ENCODE peak calls at places on chromosomes 6 and 20, in ten cellular contexts. One of them, this sample, is unnamed.

GRCh38 chr20:17570347-17571152 is 675 bp downstream of the DSTN start:
- DNase-seq in uterus: peak; percentile 60
- DNase-seq in sigmoid colon: peak; percentile 80
- DNase-seq in MM.1S: peak; percentile 37
- DNase-seq in CD8-positive, alpha-beta T cell: peak; percentile 3
- DNase-seq in PC-3: peak; percentile 49
- DNase-seq in esophagus squamous epithelium: no peak
- DNase-seq in body of pancreas: peak; percentile 77
- DNase-seq in thoracic aorta: no peak
- DNase-seq in fibroblast of lung: peak; percentile 49
- DNase-seq in this sample: peak; percentile 55

GRCh38 chr6:166317261-166318212 is 9.3 kb upstream of the PRR18 start:
- DNase-seq in fibroblast of lung: no peak
- DNase-seq in thoracic aorta: no peak
- DNase-seq in PC-3: no peak
- DNase-seq in body of pancreas: no peak
- DNase-seq in esophagus squamous epithelium: no peak
- DNase-seq in CD8-positive, alpha-beta T cell: no peak
- DNase-seq in sigmoid colon: no peak
- DNase-seq in MM.1S: no peak
- DNase-seq in uterus: no peak
- DNase-seq in this sample: no peak

GRCh38 chr6:160030103-160030502 is 61.2 kb downstream of the IGF2R start:
- DNase-seq in sigmoid colon: peak; percentile 91
- DNase-seq in CD8-positive, alpha-beta T cell: no peak
- DNase-seq in thoracic aorta: peak; percentile 62
- DNase-seq in fibroblast of lung: peak; percentile 97
- DNase-seq in MM.1S: no peak
- DNase-seq in PC-3: peak; percentile 91
- DNase-seq in uterus: peak; percentile 85
- DNase-seq in esophagus squamous epithelium: no peak
- DNase-seq in body of pancreas: peak; percentile 86
- DNase-seq in this sample: peak; percentile 96

GRCh38 chr6:104599821-104600658 is 259.7 kb downstream of the HACE1 start:
- DNase-seq in thoracic aorta: no peak
- DNase-seq in body of pancreas: no peak
- DNase-seq in fibroblast of lung: peak; percentile 35
- DNase-seq in MM.1S: no peak
- DNase-seq in CD8-positive, alpha-beta T cell: no peak
- DNase-seq in esophagus squamous epithelium: no peak
- DNase-seq in sigmoid colon: no peak
- DNase-seq in uterus: no peak
- DNase-seq in PC-3: peak; percentile 34
- DNase-seq in this sample: peak; percentile 19

GRCh38 chr20:36815454-36816091 is 42.0 kb upstream of the DSN1 start:
- DNase-seq in esophagus squamous epithelium: no peak
- DNase-seq in MM.1S: no peak
- DNase-seq in body of pancreas: no peak
- DNase-seq in thoracic aorta: no peak
- DNase-seq in PC-3: no peak
- DNase-seq in sigmoid colon: no peak
- DNase-seq in CD8-positive, alpha-beta T cell: no peak
- DNase-seq in fibroblast of lung: no peak
- DNase-seq in uterus: no peak
- DNase-seq in this sample: no peak

GRCh38 chr6:16950825-16951495 is 150.9 kb upstream of the STMND1 start:
- DNase-seq in esophagus squamous epithelium: no peak
- DNase-seq in CD8-positive, alpha-beta T cell: no peak
- DNase-seq in PC-3: no peak
- DNase-seq in MM.1S: no peak
- DNase-seq in thoracic aorta: no peak
- DNase-seq in fibroblast of lung: peak; percentile 56
- DNase-seq in body of pancreas: no peak
- DNase-seq in uterus: no peak
- DNase-seq in sigmoid colon: no peak
- DNase-seq in this sample: no peak

GRCh38 chr6:114051031-114051430 is 80.1 kb upstream of the HDAC2 start:
- DNase-seq in fibroblast of lung: no peak
- DNase-seq in PC-3: peak; percentile 60
- DNase-seq in thoracic aorta: no peak
- DNase-seq in CD8-positive, alpha-beta T cell: no peak
- DNase-seq in uterus: no peak
- DNase-seq in sigmoid colon: no peak
- DNase-seq in body of pancreas: no peak
- DNase-seq in esophagus squamous epithelium: no peak
- DNase-seq in MM.1S: no peak
- DNase-seq in this sample: no peak

GRCh38 chr6:135586844-135587243 is 89.3 kb upstream of the AHI1 start:
- DNase-seq in thoracic aorta: no peak
- DNase-seq in uterus: no peak
- DNase-seq in esophagus squamous epithelium: no peak
- DNase-seq in body of pancreas: no peak
- DNase-seq in CD8-positive, alpha-beta T cell: no peak
- DNase-seq in MM.1S: peak; percentile 94
- DNase-seq in PC-3: peak; percentile 6
- DNase-seq in sigmoid colon: no peak
- DNase-seq in fibroblast of lung: peak; percentile 95
- DNase-seq in this sample: no peak

GRCh38 chr6:129671442-129672344 is 38.3 kb downstream of the ARHGAP18 start:
- DNase-seq in esophagus squamous epithelium: no peak
- DNase-seq in CD8-positive, alpha-beta T cell: peak; percentile 9
- DNase-seq in sigmoid colon: no peak
- DNase-seq in thoracic aorta: no peak
- DNase-seq in body of pancreas: peak; percentile 67
- DNase-seq in PC-3: no peak
- DNase-seq in uterus: no peak
- DNase-seq in fibroblast of lung: no peak
- DNase-seq in MM.1S: no peak
- DNase-seq in this sample: peak; percentile 45

GRCh38 chr20:31652917-31653385 is 15.2 kb downstream of the COX4I2 start:
- DNase-seq in uterus: no peak
- DNase-seq in esophagus squamous epithelium: no peak
- DNase-seq in thoracic aorta: no peak
- DNase-seq in PC-3: peak; percentile 71
- DNase-seq in CD8-positive, alpha-beta T cell: no peak
- DNase-seq in MM.1S: no peak
- DNase-seq in body of pancreas: no peak
- DNase-seq in sigmoid colon: no peak
- DNase-seq in fibroblast of lung: peak; percentile 34
- DNase-seq in this sample: peak; percentile 66

GRCh38 chr6:148382856-148383255 is 40.2 kb downstream of the SASH1 start:
- DNase-seq in uterus: no peak
- DNase-seq in body of pancreas: no peak
- DNase-seq in PC-3: no peak
- DNase-seq in thoracic aorta: no peak
- DNase-seq in MM.1S: no peak
- DNase-seq in fibroblast of lung: peak; percentile 28
- DNase-seq in CD8-positive, alpha-beta T cell: no peak
- DNase-seq in esophagus squamous epithelium: no peak
- DNase-seq in sigmoid colon: no peak
- DNase-seq in this sample: peak; percentile 54

GRCh38 chr20:57676517-57677322 is 33.1 kb downstream of the PMEPA1 start:
- DNase-seq in body of pancreas: no peak
- DNase-seq in CD8-positive, alpha-beta T cell: no peak
- DNase-seq in MM.1S: no peak
- DNase-seq in uterus: no peak
- DNase-seq in thoracic aorta: no peak
- DNase-seq in sigmoid colon: no peak
- DNase-seq in fibroblast of lung: no peak
- DNase-seq in PC-3: no peak
- DNase-seq in esophagus squamous epithelium: no peak
- DNase-seq in this sample: peak; percentile 13

GRCh38 chr20:57678340-57678739 is 31.5 kb downstream of the PMEPA1 start:
- DNase-seq in sigmoid colon: no peak
- DNase-seq in fibroblast of lung: no peak
- DNase-seq in thoracic aorta: no peak
- DNase-seq in uterus: no peak
- DNase-seq in CD8-positive, alpha-beta T cell: no peak
- DNase-seq in esophagus squamous epithelium: no peak
- DNase-seq in MM.1S: peak; percentile 87
- DNase-seq in body of pancreas: no peak
- DNase-seq in PC-3: no peak
- DNase-seq in this sample: no peak

GRCh38 chr20:57679113-57679512 is 30.7 kb downstream of the PMEPA1 start:
- DNase-seq in esophagus squamous epithelium: no peak
- DNase-seq in CD8-positive, alpha-beta T cell: no peak
- DNase-seq in PC-3: no peak
- DNase-seq in fibroblast of lung: no peak
- DNase-seq in uterus: no peak
- DNase-seq in thoracic aorta: no peak
- DNase-seq in body of pancreas: no peak
- DNase-seq in MM.1S: peak; percentile 72
- DNase-seq in sigmoid colon: no peak
- DNase-seq in this sample: no peak

GRCh38 chr20:57675773-57676172 is 34.0 kb downstream of the PMEPA1 start:
- DNase-seq in thoracic aorta: no peak
- DNase-seq in PC-3: no peak
- DNase-seq in uterus: no peak
- DNase-seq in CD8-positive, alpha-beta T cell: no peak
- DNase-seq in fibroblast of lung: no peak
- DNase-seq in esophagus squamous epithelium: no peak
- DNase-seq in body of pancreas: no peak
- DNase-seq in sigmoid colon: no peak
- DNase-seq in MM.1S: no peak
- DNase-seq in this sample: no peak

GRCh38 chr20:57677323-57677982 is 32.4 kb downstream of the PMEPA1 start:
- DNase-seq in esophagus squamous epithelium: no peak
- DNase-seq in fibroblast of lung: no peak
- DNase-seq in uterus: no peak
- DNase-seq in MM.1S: no peak
- DNase-seq in sigmoid colon: no peak
- DNase-seq in thoracic aorta: no peak
- DNase-seq in PC-3: no peak
- DNase-seq in CD8-positive, alpha-beta T cell: no peak
- DNase-seq in body of pancreas: no peak
- DNase-seq in this sample: no peak
- H3K4me1 ChIP-seq in esophagus squamous epithelium: peaks cover 12% of the 10 kb centered on the region
- H3K4me1 ChIP-seq in fibroblast of lung: no peaks in the 10 kb centered on the region
- H3K4me1 ChIP-seq in uterus: peaks cover 5% of the 10 kb centered on the region
- H3K4me1 ChIP-seq in MM.1S: peaks cover 54% of the 10 kb centered on the region
- H3K4me1 ChIP-seq in sigmoid colon: peaks cover 13% of the 10 kb centered on the region
- H3K4me1 ChIP-seq in thoracic aorta: peaks cover 25% of the 10 kb centered on the region
- H3K4me1 ChIP-seq in PC-3: no peaks in the 10 kb centered on the region
- H3K4me1 ChIP-seq in CD8-positive, alpha-beta T cell: peaks cover 23% of the 10 kb centered on the region
- H3K4me1 ChIP-seq in body of pancreas: peaks cover 21% of the 10 kb centered on the region
- H3K4me1 ChIP-seq in this sample: peaks cover 15% of the 10 kb centered on the region

DNA sequence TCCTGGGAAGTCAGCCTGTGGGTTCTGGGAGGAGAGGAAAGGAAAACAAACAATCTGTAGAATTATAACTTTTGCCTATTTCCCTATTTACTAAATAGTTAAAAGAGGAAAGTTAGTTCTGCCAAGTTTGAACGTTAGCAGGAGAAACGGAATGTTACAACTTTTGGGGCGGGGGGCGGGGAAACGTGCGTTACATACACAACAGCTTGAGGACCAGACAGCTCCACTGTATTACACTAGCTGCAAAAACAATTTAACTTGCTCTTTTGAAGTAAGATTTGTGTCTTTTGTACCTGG is 501 bp upstream of the PRDM1 start:
- DNase-seq in PC-3: no peak
- DNase-seq in sigmoid colon: no peak
- DNase-seq in uterus: no peak
- DNase-seq in esophagus squamous epithelium: no peak
- DNase-seq in thoracic aorta: no peak
- DNase-seq in body of pancreas: no peak
- DNase-seq in CD8-positive, alpha-beta T cell: no peak
- DNase-seq in fibroblast of lung: no peak
- DNase-seq in MM.1S: no peak
- DNase-seq in this sample: no peak
- H3K27me3 ChIP-seq in PC-3: no peaks in the 10 kb centered on the region
- H3K27me3 ChIP-seq in sigmoid colon: peaks cover 28% of the 10 kb centered on the region
- H3K27me3 ChIP-seq in uterus: no peaks in the 10 kb centered on the region
- H3K27me3 ChIP-seq in esophagus squamous epithelium: no peaks in the 10 kb centered on the region
- H3K27me3 ChIP-seq in thoracic aorta: peaks cover 4% of the 10 kb centered on the region
- H3K27me3 ChIP-seq in body of pancreas: no peaks in the 10 kb centered on the region
- H3K27me3 ChIP-seq in CD8-positive, alpha-beta T cell: peaks cover 24% of the 10 kb centered on the region
- H3K27me3 ChIP-seq in fibroblast of lung: no peaks in the 10 kb centered on the region
- H3K27me3 ChIP-seq in MM.1S: no peaks in the 10 kb centered on the region
- H3K27me3 ChIP-seq in this sample: peaks cover 7% of the 10 kb centered on the region

GRCh38 chr20:34979366-34980153 is 23.9 kb downstream of the MYH7B start:
- DNase-seq in thoracic aorta: no peak
- DNase-seq in PC-3: no peak
- DNase-seq in body of pancreas: no peak
- DNase-seq in uterus: no peak
- DNase-seq in fibroblast of lung: no peak
- DNase-seq in CD8-positive, alpha-beta T cell: no peak
- DNase-seq in sigmoid colon: no peak
- DNase-seq in esophagus squamous epithelium: no peak
- DNase-seq in MM.1S: no peak
- DNase-seq in this sample: peak; percentile 46
- H3K4me3 ChIP-seq in thoracic aorta: no peak overlapping the region
- H3K4me3 ChIP-seq in PC-3: no peak overlapping the region
- H3K4me3 ChIP-seq in body of pancreas: no peak overlapping the region
- H3K4me3 ChIP-seq in uterus: no peak overlapping the region
- H3K4me3 ChIP-seq in fibroblast of lung: no peak overlapping the region
- H3K4me3 ChIP-seq in CD8-positive, alpha-beta T cell: no peak overlapping the region
- H3K4me3 ChIP-seq in sigmoid colon: no peak overlapping the region
- H3K4me3 ChIP-seq in esophagus squamous epithelium: no peak overlapping the region
- H3K4me3 ChIP-seq in MM.1S: no peak overlapping the region
- H3K4me3 ChIP-seq in this sample: no peak overlapping the region

GRCh38 chr6:146770965-146771735 is 172.4 kb downstream of the ADGB start:
- DNase-seq in MM.1S: no peak
- DNase-seq in PC-3: no peak
- DNase-seq in sigmoid colon: peak; percentile 83
- DNase-seq in thoracic aorta: no peak
- DNase-seq in body of pancreas: peak; percentile 43
- DNase-seq in esophagus squamous epithelium: no peak
- DNase-seq in fibroblast of lung: no peak
- DNase-seq in CD8-positive, alpha-beta T cell: peak; percentile 18
- DNase-seq in uterus: peak; percentile 60
- DNase-seq in this sample: no peak

GRCh38 chr6:146770275-146770964 is 171.6 kb downstream of the ADGB start:
- DNase-seq in fibroblast of lung: no peak
- DNase-seq in uterus: no peak
- DNase-seq in thoracic aorta: no peak
- DNase-seq in body of pancreas: no peak
- DNase-seq in MM.1S: no peak
- DNase-seq in CD8-positive, alpha-beta T cell: no peak
- DNase-seq in esophagus squamous epithelium: no peak
- DNase-seq in sigmoid colon: no peak
- DNase-seq in PC-3: no peak
- DNase-seq in this sample: no peak

GRCh38 chr6:146768722-146769121 is 169.9 kb downstream of the ADGB start:
- DNase-seq in fibroblast of lung: no peak
- DNase-seq in body of pancreas: no peak
- DNase-seq in MM.1S: no peak
- DNase-seq in PC-3: no peak
- DNase-seq in sigmoid colon: no peak
- DNase-seq in uterus: no peak
- DNase-seq in CD8-positive, alpha-beta T cell: no peak
- DNase-seq in thoracic aorta: no peak
- DNase-seq in esophagus squamous epithelium: no peak
- DNase-seq in this sample: no peak

DNA sequence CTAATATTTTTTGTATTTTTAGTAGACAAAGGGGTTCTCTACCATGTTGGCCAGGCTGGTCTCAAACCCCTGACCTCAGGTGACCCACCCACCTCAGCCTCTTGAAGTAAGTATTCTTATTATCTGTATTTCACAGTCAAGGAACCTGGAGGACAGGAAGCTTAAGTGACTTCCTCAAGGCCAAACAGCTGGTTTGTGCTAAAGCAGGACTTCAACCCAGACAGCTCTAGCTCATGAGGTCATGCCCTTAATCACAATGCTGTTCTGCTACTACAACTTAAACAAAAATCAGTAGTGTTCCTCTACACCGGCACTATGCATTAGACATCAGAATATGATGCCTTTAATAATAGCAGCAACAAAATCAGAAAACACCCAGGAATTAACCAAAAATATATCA is 168.9 kb downstream of the ADGB start:
- DNase-seq in PC-3: no peak
- DNase-seq in esophagus squamous epithelium: no peak
- DNase-seq in body of pancreas: no peak
- DNase-seq in sigmoid colon: no peak
- DNase-seq in thoracic aorta: no peak
- DNase-seq in fibroblast of lung: no peak
- DNase-seq in MM.1S: no peak
- DNase-seq in CD8-positive, alpha-beta T cell: no peak
- DNase-seq in uterus: no peak
- DNase-seq in this sample: no peak
- H3K4me1 ChIP-seq in PC-3: no peaks in the 10 kb centered on the region
- H3K4me1 ChIP-seq in esophagus squamous epithelium: no peaks in the 10 kb centered on the region
- H3K4me1 ChIP-seq in body of pancreas: no peaks in the 10 kb centered on the region
- H3K4me1 ChIP-seq in sigmoid colon: no peaks in the 10 kb centered on the region
- H3K4me1 ChIP-seq in thoracic aorta: no peaks in the 10 kb centered on the region
- H3K4me1 ChIP-seq in fibroblast of lung: no peaks in the 10 kb centered on the region
- H3K4me1 ChIP-seq in MM.1S: no peaks in the 10 kb centered on the region
- H3K4me1 ChIP-seq in CD8-positive, alpha-beta T cell: peaks cover 16% of the 10 kb centered on the region
- H3K4me1 ChIP-seq in uterus: no peaks in the 10 kb centered on the region
- H3K4me1 ChIP-seq in this sample: no peaks in the 10 kb centered on the region